ENCODE peak calls at places on chromosomes 1 and 21, in five cellular contexts. V is left ventricle myocardium inferior; G is CD8-positive, alpha-beta T cell; A is cardiac muscle cell; D is K562. X is an unnamed sample.

GRCh38 chr1:176559474-176560390 is 96.8 kb downstream of the PAPPA2 start:
- DNase-seq in A (peak; percentile 71), G (no peak), V (no peak), D (peak; percentile 83), X (peak; percentile 60)

GRCh38 chr21:41877901-41878830 is 978 bp downstream of the PRDM15 start:
- DNase-seq in D (peak; percentile 76), A (peak; percentile 66), G (no peak), V (no peak), X (peak; percentile 88)

GRCh38 chr1:63892632-63893395 is 119.0 kb downstream of the ROR1 start:
- DNase-seq in A (peak; percentile 52), D (no peak), V (no peak), G (no peak), X (peak; percentile 83)

GRCh38 chr1:227891223-227891954 is 56.3 kb downstream of the WNT9A start:
- DNase-seq in G (no peak), V (no peak), A (no peak), D (no peak), X (no peak)

GRCh38 chr1:235160965-235161684 is at the start of gene RBM34:
- DNase-seq in D (peak; percentile 97), A (peak; percentile 93), G (peak; percentile 91), V (peak; percentile 93), X (peak; percentile 92)

GRCh38 chr21:31490471-31490870 is 146.4 kb upstream of the TIAM1 start:
- DNase-seq in V (no peak), D (peak; percentile 79), A (no peak), G (no peak), X (peak; percentile 5)

GRCh38 chr21:35178812-35179211 is 129.7 kb upstream of the RUNX1 start:
- DNase-seq in D (no peak), A (no peak), G (no peak), V (no peak), X (no peak)

GRCh38 chr1:37721565-37721964 is 29.2 kb downstream of the CDCA8 start:
- DNase-seq in D (no peak), A (no peak), V (no peak), G (no peak), X (no peak)

GRCh38 chr1:189899686-189900495 is 577.8 kb downstream of the BRINP3 start:
- DNase-seq in A (no peak), D (no peak), V (no peak), G (no peak), X (no peak)

GRCh38 chr1:15418811-15419515 is 9.3 kb downstream of the EFHD2 start:
- DNase-seq in D (no peak), V (no peak), A (peak; percentile 27), G (no peak), X (no peak)

GRCh38 chr21:45906859-45907258 is 74.7 kb upstream of the COL6A1 start:
- DNase-seq in D (no peak), V (no peak), G (no peak), A (no peak), X (no peak)

GRCh38 chr1:224183591-224184312 is 712 bp downstream of the DEGS1 start:
- DNase-seq in V (peak; percentile 53), D (peak; percentile 87), A (peak; percentile 58), G (peak; percentile 70), X (peak; percentile 80)

GRCh38 chr1:214445846-214446614 is 105.4 kb downstream of the PTPN14 start:
- DNase-seq in V (no peak), G (no peak), D (no peak), A (peak; percentile 53), X (no peak)

GRCh38 chr1:108316545-108316944 is 72.7 kb upstream of the NBPF4 start:
- DNase-seq in V (no peak), A (peak; percentile 28), G (no peak), D (no peak), X (no peak)

GRCh38 chr21:34882719-34883131 is 166.4 kb downstream of the RUNX1 start:
- DNase-seq in G (no peak), V (no peak), A (no peak), D (no peak), X (peak; percentile 28)

GRCh38 chr1:202213361-202214088 is 19.9 kb downstream of the LGR6 start:
- DNase-seq in V (no peak), G (no peak), A (no peak), D (peak; percentile 53), X (no peak)

GRCh38 chr1:228058981-228059535 is 23.4 kb upstream of the ARF1 start:
- DNase-seq in D (no peak), A (no peak), V (no peak), G (peak; percentile 83), X (no peak)

GRCh38 chr21:33111577-33111976 is 41.6 kb downstream of the OLIG1 start:
- DNase-seq in G (no peak), V (no peak), A (no peak), D (no peak), X (no peak)

GRCh38 chr1:66231162-66232077 is 302.5 kb upstream of the SGIP1 start:
- DNase-seq in V (no peak), G (no peak), D (no peak), A (peak; percentile 18), X (no peak)

GRCh38 chr1:40034869-40035268 is 5.7 kb upstream of the CAP1 start:
- DNase-seq in A (no peak), D (no peak), G (no peak), V (no peak), X (peak; percentile 48)

GRCh38 chr1:58812926-58813325 is 29.1 kb upstream of the JUN start:
- DNase-seq in A (no peak), D (no peak), G (peak; percentile 78), V (no peak), X (no peak)

GRCh38 chr1:72241397-72241796 is 40.9 kb downstream of the NEGR1 start:
- DNase-seq in G (no peak), V (no peak), D (no peak), A (no peak), X (no peak)

GRCh38 chr1:200483491-200484143 is 73.8 kb upstream of the ZNF281 start:
- DNase-seq in A (peak; percentile 93), V (no peak), D (peak; percentile 33), G (no peak), X (no peak)

GRCh38 chr1:21005840-21006239 is 170.9 kb downstream of the EIF4G3 start:
- DNase-seq in A (no peak), D (no peak), V (no peak), G (no peak), X (no peak)

GRCh38 chr1:205356424-205357151 is at the start of gene KLHDC8A:
- DNase-seq in V (no peak), A (peak; percentile 53), G (no peak), D (no peak), X (no peak)
- H3K4me1 ChIP-seq in V (peaks cover 6% of the 10 kb centered on the region), A (no peaks in the 10 kb centered on the region), G (no peaks in the 10 kb centered on the region), D (peaks cover 3% of the 10 kb centered on the region), X (no peaks in the 10 kb centered on the region)

GRCh38 chr1:152622803-152623202 is at the start of gene LCE3A:
- DNase-seq in A (no peak), V (no peak), G (no peak), D (no peak), X (no peak)

GRCh38 chr1:152621993-152622392 is 910 bp downstream of the LCE3A start:
- DNase-seq in G (no peak), D (no peak), V (no peak), A (no peak), X (no peak)

GRCh38 chr1:152626688-152627087 is 3.8 kb upstream of the LCE3A start:
- DNase-seq in A (no peak), D (no peak), G (no peak), V (no peak), X (no peak)

DNA sequence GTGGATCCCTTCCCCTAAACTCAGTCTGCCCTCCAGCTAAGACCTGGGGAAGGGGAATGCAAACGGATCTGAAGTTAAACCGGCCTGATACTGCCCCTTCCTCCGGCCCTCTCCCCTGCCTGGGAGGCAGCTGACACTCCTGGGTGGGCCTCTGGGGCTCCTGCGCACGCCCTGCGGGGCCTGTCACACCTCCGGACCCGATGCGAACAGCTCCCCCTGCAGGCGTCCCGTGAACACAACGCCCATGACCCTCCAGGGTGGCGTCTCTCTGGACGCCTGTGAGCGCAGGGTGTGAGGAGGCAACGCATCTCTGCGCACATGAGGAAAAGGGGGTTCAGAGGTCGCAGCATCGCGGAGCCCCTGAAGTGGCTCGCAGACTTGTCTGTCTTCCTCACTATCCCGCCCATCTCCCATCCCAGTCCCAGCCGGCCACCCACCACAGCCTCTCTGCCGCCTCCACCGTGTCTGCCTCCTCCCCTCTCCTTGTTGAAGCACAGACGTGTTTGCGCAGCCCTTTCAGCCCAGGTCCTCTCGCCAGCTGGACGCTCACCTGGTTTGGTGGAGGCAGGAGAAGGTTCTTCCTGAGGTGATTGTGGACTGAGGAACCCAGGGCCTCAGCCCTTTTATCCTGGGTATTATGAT is 421 bp upstream of the LCE3A start:
- DNase-seq in A (no peak), G (no peak), D (peak; percentile 45), V (no peak), X (peak; percentile 3)
- H3K9me3 ChIP-seq in A (no peaks in the 10 kb centered on the region), G (no peaks in the 10 kb centered on the region), D (no peaks in the 10 kb centered on the region), V (peaks cover 26% of the 10 kb centered on the region), X (peaks cover 4% of the 10 kb centered on the region)

DNA sequence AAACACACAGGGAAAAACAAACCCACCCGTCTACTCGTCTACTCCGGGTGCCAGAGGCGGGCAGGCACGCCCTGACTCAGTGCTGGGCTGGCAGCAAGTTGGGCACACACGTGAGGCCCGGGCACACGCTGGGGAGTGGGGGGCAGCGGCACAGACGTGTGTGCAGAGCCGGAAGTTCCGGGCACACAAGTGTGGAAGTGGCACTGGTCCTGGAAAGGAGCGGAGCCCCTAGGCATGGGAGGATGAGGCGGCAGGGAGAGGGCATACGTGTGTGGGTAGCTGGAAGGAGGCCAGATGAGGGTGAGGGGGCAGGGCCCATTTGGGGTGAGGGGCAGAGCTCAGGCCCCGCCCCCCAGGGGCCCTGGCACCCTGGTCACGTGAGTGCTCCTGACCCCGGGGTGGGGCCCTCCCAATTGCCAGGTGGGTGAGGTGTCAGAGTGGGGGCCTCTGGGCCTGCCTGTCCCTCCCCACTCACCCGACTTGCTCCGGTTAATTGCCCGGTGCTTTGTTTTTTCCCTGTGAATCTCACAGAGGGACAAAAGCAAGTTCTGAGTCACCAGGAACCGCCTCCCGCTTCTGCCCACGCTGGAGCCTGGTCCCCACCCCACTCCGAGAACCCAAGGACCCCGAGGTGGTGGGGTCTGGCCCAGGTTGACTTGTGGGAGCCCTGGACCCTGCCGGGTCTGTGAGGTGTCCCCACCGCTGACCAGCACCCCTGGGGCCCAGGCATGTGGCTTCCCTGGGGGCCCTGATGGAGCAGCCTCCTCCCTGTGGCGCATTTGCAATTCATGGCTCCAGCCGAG is 104.8 kb upstream of the CASZ1 start:
- DNase-seq in A (no peak), G (no peak), D (no peak), V (no peak), X (no peak)
- H3K4me3 ChIP-seq in A (no peak overlapping the region), G (no peak overlapping the region), D (no peak overlapping the region), V (no peak overlapping the region), X (no peak overlapping the region)

GRCh38 chr1:10960406-10960805 is 52.0 kb upstream of the TARDBP start:
- DNase-seq in A (no peak), V (no peak), D (no peak), G (no peak), X (no peak)
- H3K4me1 ChIP-seq in A (peaks cover 8% of the 10 kb centered on the region), V (peaks cover 20% of the 10 kb centered on the region), D (peaks cover 11% of the 10 kb centered on the region), G (peaks cover 13% of the 10 kb centered on the region), X (peaks cover 10% of the 10 kb centered on the region)

GRCh38 chr1:248402748-248403147 is at the start of gene OR2T1:
- DNase-seq in G (no peak), D (no peak), A (no peak), V (no peak), X (no peak)

GRCh38 chr1:248406721-248407692 is 4.2 kb downstream of the OR2T1 start:
- DNase-seq in V (no peak), D (no peak), G (no peak), A (no peak), X (no peak)

GRCh38 chr1:248404024-248404423 is 1.2 kb downstream of the OR2T1 start:
- DNase-seq in A (no peak), V (no peak), D (peak; percentile 86), G (no peak), X (no peak)
- H3K9me3 ChIP-seq in A (peaks cover 3% of the 10 kb centered on the region), V (no peaks in the 10 kb centered on the region), D (peaks cover 4% of the 10 kb centered on the region), G (no peaks in the 10 kb centered on the region), X (no peaks in the 10 kb centered on the region)